ENCODE peak calls at places on chromosomes 1 and 21, in five cellular contexts. L is H9, N is breast epithelium, H is AG10803, P is AG04449. Y is an unnamed sample.
A peak's percentile ranks its signal among the peaks of the same experiment; 100 is the strongest.

GRCh38 chr21:17866590-17866989 is 47.4 kb upstream of the C21orf91 start:
- DNase-seq in L (no peak), N (no peak), H (no peak), P (no peak), Y (no peak)

GRCh38 chr1:63915121-63915520 is 141.3 kb downstream of the ROR1 start:
- DNase-seq in P (no peak), L (peak; percentile 46), N (no peak), H (peak; percentile 29), Y (no peak)

GRCh38 chr1:231937013-231937754 is 310.6 kb downstream of the DISC1 start:
- DNase-seq in L (no peak), H (no peak), N (no peak), P (no peak), Y (no peak)

GRCh38 chr1:233719626-233720334 is 105.9 kb downstream of the KCNK1 start:
- DNase-seq in N (no peak), H (no peak), L (no peak), P (no peak), Y (no peak)

GRCh38 chr1:69258842-69259241 is 308.9 kb upstream of the LRRC7 start:
- DNase-seq in P (no peak), H (no peak), L (no peak), N (no peak), Y (no peak)

GRCh38 chr1:119646521-119647227 is 1.4 kb downstream of the ZNF697 start:
- DNase-seq in N (no peak), P (no peak), H (peak; percentile 51), L (no peak), Y (no peak)

GRCh38 chr1:206674745-206675175 is 9.9 kb upstream of the MAPKAPK2 start:
- DNase-seq in L (no peak), P (peak; percentile 99), H (peak; percentile 99), N (peak; percentile 78), Y (no peak)

GRCh38 chr1:104919188-104919587 is 1169.5 kb downstream of the AMY1C start:
- DNase-seq in N (no peak), H (no peak), L (no peak), P (no peak), Y (no peak)

GRCh38 chr1:224733021-224733911 is 117.1 kb downstream of the CNIH3 start:
- DNase-seq in L (no peak), P (no peak), N (peak; percentile 52), H (peak; percentile 59), Y (no peak)

GRCh38 chr1:20732588-20733360 is at the start of gene SH2D5:
- DNase-seq in P (peak; percentile 91), H (peak; percentile 97), N (peak; percentile 72), L (peak; percentile 77), Y (no peak)
- TF ChIP-seq CTCF in P (peak; percentile 36), H (peak; percentile 49), N (no peak), L (peak; percentile 41), Y (peak; percentile 47)

DNA sequence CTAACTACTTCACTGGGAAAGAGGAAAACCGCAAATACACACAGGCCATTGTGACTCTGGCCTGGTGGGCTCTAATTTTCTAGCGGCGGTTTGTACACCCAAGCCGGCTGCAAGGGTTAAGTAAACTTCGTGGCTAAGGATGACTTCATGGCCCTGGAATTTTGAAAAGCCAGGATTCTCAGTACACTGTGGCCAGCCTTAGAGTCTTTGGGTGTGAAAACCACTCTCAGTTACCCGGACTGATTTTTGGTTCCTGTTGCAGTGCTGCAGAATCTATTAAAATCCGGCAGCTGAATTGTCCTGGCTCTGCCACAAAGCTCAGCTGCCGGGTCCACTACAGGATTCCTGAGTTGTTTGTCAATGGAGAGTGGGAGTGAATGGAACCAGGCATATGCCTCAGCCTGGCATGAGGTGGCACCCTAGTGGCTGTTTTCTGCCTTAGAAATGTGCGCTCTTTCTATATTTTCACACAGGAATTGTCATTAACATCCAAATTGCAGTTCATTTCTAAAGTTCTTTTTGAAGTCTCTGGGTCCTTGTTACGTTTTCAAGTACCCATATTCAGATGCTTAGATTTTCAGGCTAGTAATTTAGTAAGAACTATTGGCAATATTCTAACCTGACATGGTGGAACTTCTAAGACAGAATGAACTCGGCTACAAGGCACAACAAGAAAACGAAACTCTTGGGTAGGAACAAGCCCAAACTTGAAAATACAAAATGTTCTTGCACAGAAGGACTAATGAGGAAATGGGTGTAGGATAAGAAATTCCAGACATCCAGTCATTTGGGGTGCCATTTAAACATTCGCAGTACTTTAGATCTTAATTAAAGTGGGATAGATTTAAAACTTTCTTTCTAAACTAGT is 255.9 kb downstream of the NFIA start:
- DNase-seq in H (peak; percentile 85), P (peak; percentile 33), L (peak; percentile 60), N (peak; percentile 74), Y (peak; percentile 36)
- TF ChIP-seq CTCF in H (peak; percentile 77), P (peak; percentile 63), L (peak; percentile 75), N (peak; percentile 64), Y (peak; percentile 63)

DNA sequence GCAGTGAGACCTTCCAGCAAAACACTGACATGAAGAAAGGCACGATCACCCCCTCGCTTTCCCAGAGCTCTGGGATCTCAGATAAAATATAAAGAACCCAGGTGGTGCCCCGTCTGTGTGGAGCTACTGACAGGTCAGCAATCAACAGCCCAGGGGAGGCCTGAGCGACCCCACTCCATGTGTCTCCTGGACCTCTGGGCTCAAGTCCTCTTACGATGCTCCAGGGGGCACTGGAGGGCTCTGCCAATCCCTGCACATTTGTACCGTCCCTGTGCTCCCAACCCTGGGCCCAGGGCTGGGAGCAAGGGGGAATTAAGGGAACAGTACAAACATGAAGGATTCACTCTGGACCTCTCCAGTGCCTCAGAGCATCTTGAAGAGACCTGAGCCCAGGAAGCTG is 12.5 kb downstream of the S100A7A start:
- DNase-seq in N (no peak), P (no peak), H (no peak), L (peak; percentile 37), Y (no peak)
- TF ChIP-seq CTCF in N (no peak), P (no peak), H (no peak), L (peak; percentile 48), Y (no peak)

GRCh38 chr1:183630748-183631147 is 4.8 kb downstream of the ARPC5 start:
- DNase-seq in P (no peak), N (no peak), L (no peak), H (peak; percentile 53), Y (no peak)
- TF ChIP-seq CTCF in P (no peak), N (no peak), L (no peak), H (no peak), Y (no peak)

GRCh38 chr21:26809745-26810144 is 35.5 kb downstream of the ADAMTS1 start:
- DNase-seq in N (no peak), H (no peak), P (no peak), L (no peak), Y (no peak)

GRCh38 chr21:26814374-26814773 is 30.8 kb downstream of the ADAMTS1 start:
- DNase-seq in N (no peak), P (no peak), L (no peak), H (peak; percentile 69), Y (no peak)

GRCh38 chr21:26810266-26810665 is 34.9 kb downstream of the ADAMTS1 start:
- DNase-seq in P (no peak), L (no peak), N (no peak), H (peak; percentile 57), Y (no peak)

GRCh38 chr21:26813426-26813998 is 31.7 kb downstream of the ADAMTS1 start:
- DNase-seq in P (no peak), L (no peak), H (no peak), N (no peak), Y (no peak)

DNA sequence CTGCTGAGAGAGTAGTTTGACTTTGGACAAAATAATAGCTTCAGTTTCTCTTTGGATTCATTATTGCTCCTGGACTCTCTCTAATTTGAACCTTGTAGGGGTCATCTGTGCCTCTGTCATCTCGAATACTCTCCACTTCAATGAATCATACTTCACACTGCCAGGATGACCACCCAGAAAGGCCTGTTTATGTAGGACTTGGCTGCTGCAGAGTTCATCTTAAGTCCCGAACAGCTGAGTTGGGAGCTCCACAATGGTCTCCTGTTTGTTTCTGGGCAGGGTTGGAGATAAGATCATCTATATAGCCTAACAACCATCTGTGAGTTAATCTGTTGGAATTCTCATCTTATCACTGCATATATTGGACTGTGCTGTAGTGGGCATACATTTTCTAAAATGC is 34.2 kb downstream of the ADAMTS1 start:
- DNase-seq in P (no peak), H (no peak), L (no peak), N (no peak), Y (no peak)
- TF ChIP-seq CTCF in P (no peak), H (no peak), L (no peak), N (no peak), Y (no peak)

GRCh38 chr1:3827813-3828307 is 29.2 kb downstream of the CEP104 start:
- DNase-seq in N (no peak), P (no peak), L (peak; percentile 77), H (no peak), Y (no peak)
- TF ChIP-seq CTCF in N (no peak), P (no peak), L (peak; percentile 58), H (no peak), Y (no peak)

GRCh38 chr1:12060500-12060899 is 2.6 kb upstream of the TNFRSF8 start:
- DNase-seq in H (no peak), L (no peak), N (no peak), P (no peak), Y (no peak)

GRCh38 chr1:12059722-12060464 is 3.2 kb upstream of the TNFRSF8 start:
- DNase-seq in N (no peak), L (no peak), P (no peak), H (no peak), Y (no peak)

GRCh38 chr1:12064073-12064969 is 1.2 kb downstream of the TNFRSF8 start:
- DNase-seq in P (no peak), H (no peak), L (no peak), N (no peak), Y (no peak)

GRCh38 chr1:12065872-12066271 is 2.8 kb downstream of the TNFRSF8 start:
- DNase-seq in N (no peak), P (no peak), L (no peak), H (no peak), Y (no peak)

DNA sequence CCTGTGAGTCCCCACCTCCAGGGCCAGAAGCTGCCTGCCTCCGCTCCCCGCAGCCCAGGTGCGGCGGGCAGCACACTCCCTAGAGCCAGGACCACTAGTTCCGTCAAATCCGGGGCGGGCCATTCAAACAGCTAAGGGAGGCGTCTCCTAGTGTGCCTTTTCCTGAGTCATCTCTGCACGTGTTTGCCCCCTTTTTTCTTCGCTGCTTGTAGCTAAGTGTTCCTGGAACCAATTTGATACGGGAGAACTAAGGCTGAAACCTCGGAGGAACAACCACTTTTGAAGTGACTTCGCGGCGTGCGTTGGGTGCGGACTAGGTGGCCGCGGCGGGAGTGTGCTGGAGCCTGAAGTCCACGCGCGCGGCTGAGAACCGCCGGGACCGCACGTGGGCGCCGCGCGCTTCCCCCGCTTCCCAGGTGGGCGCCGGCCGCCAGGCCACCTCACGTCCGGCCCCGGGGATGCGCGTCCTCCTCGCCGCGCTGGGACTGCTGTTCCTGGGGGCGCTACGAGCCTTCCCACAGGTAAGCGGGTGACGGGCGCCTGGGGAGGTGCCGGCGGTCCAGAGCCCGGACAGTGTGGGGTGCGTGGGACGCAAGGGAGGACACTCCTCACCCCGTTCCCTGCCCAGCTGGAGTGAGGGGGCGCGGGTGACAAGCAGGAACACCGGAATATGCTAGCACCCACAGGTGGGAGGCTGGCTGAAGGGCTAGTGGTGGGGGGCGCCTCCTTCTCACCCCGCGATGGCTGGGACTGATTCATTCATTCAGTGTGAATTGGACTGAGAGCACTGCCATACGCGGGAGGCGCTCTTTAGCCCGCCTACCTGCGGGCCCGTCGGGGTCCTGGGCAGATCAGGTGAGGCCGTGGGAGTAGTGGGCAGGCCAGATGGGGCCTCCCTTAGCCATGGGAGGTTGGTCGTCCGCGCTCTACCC is at the start of gene TNFRSF8:
- DNase-seq in P (no peak), L (peak; percentile 78), N (no peak), H (no peak), Y (no peak)
- TF ChIP-seq CTCF in P (no peak), L (no peak), N (no peak), H (no peak), Y (no peak)

GRCh38 chr1:11262171-11263049 is at the start of gene MTOR:
- DNase-seq in L (peak; percentile 100), N (peak; percentile 97), P (peak; percentile 98), H (peak; percentile 100), Y (peak; percentile 92)
- TF ChIP-seq CTCF in L (peak; percentile 34), N (no peak), P (peak; percentile 29), H (peak; percentile 41), Y (no peak)

Y was measured in progenitor cell of endocrine pancreas.